ENCODE peak calls at places on chromosomes 13 and 19, in four cellular contexts. One of them, this sample, is unnamed.
A peak's percentile ranks its signal among the peaks of the same experiment; 100 is the strongest.

GRCh38 chr13:30551194-30551593 is 66.5 kb upstream of the USPL1 start:
- DNase-seq in ascending aorta: no peak
- DNase-seq in foreskin fibroblast: peak; percentile 11
- DNase-seq in mammary epithelial cell: peak; percentile 24
- DNase-seq in this sample: no peak

GRCh38 chr13:113914333-113915011 is 50.6 kb upstream of the GAS6 start:
- DNase-seq in mammary epithelial cell: no peak
- DNase-seq in ascending aorta: no peak
- DNase-seq in foreskin fibroblast: no peak
- DNase-seq in this sample: no peak

GRCh38 chr13:19864018-19864338 is 529 bp upstream of the ZMYM5 start:
- DNase-seq in mammary epithelial cell: no peak
- DNase-seq in foreskin fibroblast: peak; percentile 55
- DNase-seq in ascending aorta: peak; percentile 24
- DNase-seq in this sample: no peak

GRCh38 chr13:51303063-51303552 is 36.4 kb upstream of the SERPINE3 start:
- DNase-seq in mammary epithelial cell: no peak
- DNase-seq in ascending aorta: no peak
- DNase-seq in foreskin fibroblast: no peak
- DNase-seq in this sample: no peak

GRCh38 chr13:21673592-21674270 is 2.9 kb downstream of the FGF9 start:
- DNase-seq in ascending aorta: no peak
- DNase-seq in mammary epithelial cell: peak; percentile 47
- DNase-seq in foreskin fibroblast: peak; percentile 19
- DNase-seq in this sample: no peak

GRCh38 chr19:52343548-52343947 is 7.5 kb downstream of the ZNF610 start:
- DNase-seq in foreskin fibroblast: no peak
- DNase-seq in ascending aorta: no peak
- DNase-seq in mammary epithelial cell: no peak
- DNase-seq in this sample: no peak

GRCh38 chr13:93066187-93066586 is 160.4 kb upstream of the GPC6 start:
- DNase-seq in foreskin fibroblast: peak; percentile 12
- DNase-seq in ascending aorta: no peak
- DNase-seq in mammary epithelial cell: peak; percentile 49
- DNase-seq in this sample: no peak

GRCh38 chr19:8209111-8209964 is at the start of gene CERS4:
- DNase-seq in foreskin fibroblast: no peak
- DNase-seq in ascending aorta: no peak
- DNase-seq in mammary epithelial cell: no peak
- DNase-seq in this sample: no peak

GRCh38 chr19:35774274-35775045 is 904 bp upstream of the ARHGAP33 start:
- DNase-seq in foreskin fibroblast: no peak
- DNase-seq in ascending aorta: no peak
- DNase-seq in mammary epithelial cell: no peak
- DNase-seq in this sample: no peak

GRCh38 chr19:41701401-41702075 is 6.9 kb upstream of the CEACAM5 start:
- DNase-seq in foreskin fibroblast: no peak
- DNase-seq in ascending aorta: no peak
- DNase-seq in mammary epithelial cell: no peak
- DNase-seq in this sample: no peak

GRCh38 chr13:94480672-94481145 is 1.2 kb upstream of the DCT start:
- DNase-seq in mammary epithelial cell: peak; percentile 6
- DNase-seq in foreskin fibroblast: peak; percentile 12
- DNase-seq in ascending aorta: no peak
- DNase-seq in this sample: peak; percentile 53

GRCh38 chr13:80630685-80631121 is 289.8 kb upstream of the SPRY2 start:
- DNase-seq in ascending aorta: no peak
- DNase-seq in foreskin fibroblast: peak; percentile 34
- DNase-seq in mammary epithelial cell: no peak
- DNase-seq in this sample: no peak

GRCh38 chr13:47287291-47287751 is 390.5 kb upstream of the HTR2A start:
- DNase-seq in foreskin fibroblast: peak; percentile 73
- DNase-seq in ascending aorta: no peak
- DNase-seq in mammary epithelial cell: no peak
- DNase-seq in this sample: no peak

GRCh38 chr19:55453861-55454260 is 7.6 kb downstream of the ISOC2 start:
- DNase-seq in foreskin fibroblast: no peak
- DNase-seq in ascending aorta: no peak
- DNase-seq in mammary epithelial cell: no peak
- DNase-seq in this sample: no peak

GRCh38 chr19:55452381-55453325 is 8.8 kb downstream of the ISOC2 start:
- DNase-seq in mammary epithelial cell: peak; percentile 40
- DNase-seq in ascending aorta: no peak
- DNase-seq in foreskin fibroblast: peak; percentile 67
- DNase-seq in this sample: no peak

GRCh38 chr19:55449469-55449868 is 6.4 kb upstream of the SHISA7 start:
- DNase-seq in ascending aorta: no peak
- DNase-seq in foreskin fibroblast: no peak
- DNase-seq in mammary epithelial cell: no peak
- DNase-seq in this sample: no peak

GRCh38 chr19:55451522-55452380 is 8.7 kb upstream of the SHISA7 start:
- DNase-seq in mammary epithelial cell: no peak
- DNase-seq in foreskin fibroblast: no peak
- DNase-seq in ascending aorta: no peak
- DNase-seq in this sample: no peak

GRCh38 chr19:55451163-55451521 is 8.0 kb upstream of the SHISA7 start:
- DNase-seq in foreskin fibroblast: no peak
- DNase-seq in ascending aorta: no peak
- DNase-seq in mammary epithelial cell: no peak
- DNase-seq in this sample: no peak
- H3K4me3 ChIP-seq in foreskin fibroblast: no peak overlapping the region
- H3K4me3 ChIP-seq in ascending aorta: no peak overlapping the region
- H3K4me3 ChIP-seq in mammary epithelial cell: no peak overlapping the region
- H3K4me3 ChIP-seq in this sample: no peak overlapping the region

GRCh38 chr19:3402631-3403443 is 36.5 kb downstream of the NFIC start:
- DNase-seq in foreskin fibroblast: no peak
- DNase-seq in mammary epithelial cell: no peak
- DNase-seq in ascending aorta: no peak
- DNase-seq in this sample: no peak

GRCh38 chr19:3403489-3404323 is 37.3 kb downstream of the NFIC start:
- DNase-seq in foreskin fibroblast: peak; percentile 98
- DNase-seq in ascending aorta: peak; percentile 81
- DNase-seq in mammary epithelial cell: peak; percentile 11
- DNase-seq in this sample: no peak

GRCh38 chr19:3406571-3407111 is 40.3 kb downstream of the NFIC start:
- DNase-seq in ascending aorta: no peak
- DNase-seq in foreskin fibroblast: no peak
- DNase-seq in mammary epithelial cell: no peak
- DNase-seq in this sample: no peak

GRCh38 chr19:3405261-3405653 is 38.9 kb downstream of the NFIC start:
- DNase-seq in mammary epithelial cell: no peak
- DNase-seq in ascending aorta: no peak
- DNase-seq in foreskin fibroblast: no peak
- DNase-seq in this sample: no peak

GRCh38 chr19:3404324-3405260 is 38.2 kb downstream of the NFIC start:
- DNase-seq in foreskin fibroblast: peak; percentile 92
- DNase-seq in mammary epithelial cell: no peak
- DNase-seq in ascending aorta: peak; percentile 55
- DNase-seq in this sample: no peak
- H3K4me3 ChIP-seq in foreskin fibroblast: peak overlapping the region; percentile 37
- H3K4me3 ChIP-seq in mammary epithelial cell: no peak overlapping the region
- H3K4me3 ChIP-seq in ascending aorta: peak overlapping the region; percentile 65
- H3K4me3 ChIP-seq in this sample: no peak overlapping the region

DNA sequence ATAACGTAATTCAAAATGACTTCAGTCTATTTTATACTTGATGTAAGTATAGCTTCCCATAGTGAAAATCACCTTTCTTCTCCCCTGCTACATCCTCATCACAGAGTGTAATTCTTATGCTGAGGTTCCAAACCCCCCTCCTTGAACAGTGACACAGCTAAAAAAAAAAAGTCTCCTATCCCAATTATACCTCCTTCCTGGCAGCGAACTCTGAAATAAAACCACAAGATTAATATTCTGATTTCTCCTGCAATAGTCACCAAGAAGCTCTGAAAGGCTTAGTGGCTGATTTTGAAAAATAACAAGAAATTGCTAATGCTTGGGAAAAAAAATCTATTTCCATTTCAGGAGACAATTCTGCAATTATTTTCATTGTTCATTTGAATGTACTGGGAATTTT is 36.3 kb downstream of the EFNB2 start:
- DNase-seq in ascending aorta: no peak
- DNase-seq in mammary epithelial cell: no peak
- DNase-seq in foreskin fibroblast: no peak
- DNase-seq in this sample: no peak
- H3K4me3 ChIP-seq in ascending aorta: no peak overlapping the region
- H3K4me3 ChIP-seq in mammary epithelial cell: no peak overlapping the region
- H3K4me3 ChIP-seq in foreskin fibroblast: no peak overlapping the region
- H3K4me3 ChIP-seq in this sample: no peak overlapping the region

DNA sequence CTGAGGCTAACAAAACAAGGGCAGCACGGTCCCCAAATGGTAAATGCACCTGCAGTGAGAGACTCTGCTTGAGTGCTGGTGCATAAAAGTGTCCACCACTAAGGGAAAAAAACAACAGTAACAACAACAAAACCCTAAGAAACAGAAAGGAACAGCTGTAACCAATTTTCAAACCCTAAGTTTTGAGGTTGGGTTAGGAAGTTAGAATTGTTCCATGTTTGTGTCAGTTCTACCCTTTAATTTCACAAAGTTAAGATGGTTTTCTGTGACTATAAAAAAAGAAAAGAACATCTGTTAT is 234.8 kb downstream of the PCDH9 start:
- DNase-seq in ascending aorta: no peak
- DNase-seq in mammary epithelial cell: no peak
- DNase-seq in foreskin fibroblast: no peak
- DNase-seq in this sample: no peak
- H3K4me3 ChIP-seq in ascending aorta: no peak overlapping the region
- H3K4me3 ChIP-seq in mammary epithelial cell: no peak overlapping the region
- H3K4me3 ChIP-seq in foreskin fibroblast: no peak overlapping the region
- H3K4me3 ChIP-seq in this sample: no peak overlapping the region

DNA sequence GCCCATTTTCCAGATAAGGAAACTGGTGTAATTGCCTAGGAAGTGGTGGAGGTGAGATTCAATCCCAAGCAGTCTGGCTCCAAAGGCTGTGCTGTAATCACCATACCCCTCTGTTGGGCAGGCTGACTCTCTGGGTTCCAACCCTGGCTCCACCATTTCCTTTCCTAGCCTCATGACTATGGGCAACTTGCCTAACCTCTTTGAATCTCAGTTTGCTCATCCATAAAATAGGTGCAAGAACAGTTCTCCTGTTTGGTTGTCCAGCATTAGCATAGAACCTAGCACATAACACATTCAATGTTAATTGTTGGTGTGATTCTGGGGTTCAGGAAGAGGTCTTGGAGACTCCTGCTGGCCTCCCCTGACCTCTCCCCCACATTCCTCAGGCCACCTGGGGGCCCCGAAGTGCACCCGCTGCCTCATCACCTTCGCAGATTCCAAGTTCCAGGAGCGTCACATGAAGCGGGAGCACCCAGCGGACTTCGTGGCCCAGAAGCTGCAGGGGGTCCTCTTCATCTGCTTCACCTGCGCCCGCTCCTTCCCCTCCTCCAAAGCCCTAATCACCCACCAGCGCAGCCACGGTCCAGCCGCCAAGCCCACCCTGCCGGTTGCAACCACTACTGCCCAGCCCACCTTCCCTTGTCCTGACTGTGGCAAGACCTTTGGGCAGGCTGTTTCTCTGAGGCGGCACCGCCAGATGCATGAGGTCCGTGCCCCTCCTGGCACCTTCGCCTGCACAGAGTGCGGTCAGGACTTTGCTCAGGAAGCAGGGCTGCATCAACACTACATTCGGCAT is 2.2 kb downstream of the ZNF576 start:
- DNase-seq in mammary epithelial cell: no peak
- DNase-seq in ascending aorta: no peak
- DNase-seq in foreskin fibroblast: no peak
- DNase-seq in this sample: no peak
- H3K4me3 ChIP-seq in mammary epithelial cell: no peak overlapping the region
- H3K4me3 ChIP-seq in ascending aorta: no peak overlapping the region
- H3K4me3 ChIP-seq in foreskin fibroblast: no peak overlapping the region
- H3K4me3 ChIP-seq in this sample: no peak overlapping the region

GRCh38 chr19:53960187-53960586 is 2.5 kb upstream of the CACNG8 start:
- DNase-seq in mammary epithelial cell: no peak
- DNase-seq in foreskin fibroblast: no peak
- DNase-seq in ascending aorta: no peak
- DNase-seq in this sample: no peak
- H3K4me3 ChIP-seq in mammary epithelial cell: no peak overlapping the region
- H3K4me3 ChIP-seq in foreskin fibroblast: no peak overlapping the region
- H3K4me3 ChIP-seq in ascending aorta: no peak overlapping the region
- H3K4me3 ChIP-seq in this sample: no peak overlapping the region

DNA sequence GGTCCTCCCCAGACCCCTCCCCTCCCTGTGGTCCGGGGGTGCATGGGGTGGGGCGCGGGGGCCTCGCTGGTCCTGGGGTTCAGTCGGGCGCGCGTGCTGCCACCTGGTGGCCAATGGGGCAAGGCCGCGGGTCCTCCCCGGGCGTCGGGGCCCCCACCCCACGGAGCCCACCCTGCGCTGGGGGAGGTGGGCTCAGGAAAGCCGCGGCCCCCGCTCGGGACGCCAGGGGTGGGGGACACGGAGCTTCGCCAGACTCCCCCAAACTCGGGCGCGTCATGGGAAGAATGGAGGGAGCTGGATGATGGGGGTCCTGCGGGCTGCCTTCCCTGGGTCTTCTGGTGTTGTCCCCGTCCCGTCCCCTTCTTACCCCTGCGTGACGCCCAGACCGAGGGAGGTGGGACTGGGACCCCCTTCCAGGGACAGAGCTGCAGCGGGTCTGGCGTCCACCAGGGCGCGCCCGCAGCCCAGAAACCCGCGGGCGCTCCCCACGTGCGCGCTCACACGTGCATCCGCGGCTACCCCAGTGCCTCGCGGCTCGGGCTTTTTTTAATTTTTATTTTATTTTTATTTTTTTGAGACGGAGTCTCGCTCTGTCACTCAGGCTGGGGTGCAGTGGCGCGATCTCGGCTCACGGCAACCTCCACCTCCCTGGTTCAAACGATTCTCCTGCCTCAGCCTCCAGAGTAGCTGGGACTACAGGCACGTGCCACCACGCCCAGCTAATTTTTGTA is 19.8 kb upstream of the TCF3 start:
- DNase-seq in foreskin fibroblast: peak; percentile 48
- DNase-seq in ascending aorta: no peak
- DNase-seq in mammary epithelial cell: no peak
- DNase-seq in this sample: no peak
- H3K4me3 ChIP-seq in foreskin fibroblast: peak overlapping the region; percentile 38
- H3K4me3 ChIP-seq in ascending aorta: no peak overlapping the region
- H3K4me3 ChIP-seq in mammary epithelial cell: peak overlapping the region; percentile 6
- H3K4me3 ChIP-seq in this sample: peak overlapping the region; percentile 37

GRCh38 chr19:1410136-1410786 is 2.9 kb downstream of the DAZAP1 start:
- DNase-seq in ascending aorta: no peak
- DNase-seq in mammary epithelial cell: no peak
- DNase-seq in foreskin fibroblast: no peak
- DNase-seq in this sample: no peak
- H3K4me3 ChIP-seq in ascending aorta: no peak overlapping the region
- H3K4me3 ChIP-seq in mammary epithelial cell: peak overlapping the region; percentile 67
- H3K4me3 ChIP-seq in foreskin fibroblast: no peak overlapping the region
- H3K4me3 ChIP-seq in this sample: peak overlapping the region; percentile 93